ENCODE peak calls at places on chromosomes 4 and X, in ten cellular contexts. A is left cardiac atrium, G is WTC11, E is RPMI7951, P is memory B cell, Q is stomach, B is AG04450, M is upper lobe of right lung, S is adipocyte, C is dorsolateral prefrontal cortex. V is an unnamed sample.

GRCh38 chr4:91826186-91826585 is 477.6 kb upstream of the GRID2 start:
- DNase-seq in E (peak; percentile 43), C (no peak), M (no peak), A (no peak), S (peak; percentile 50), B (no peak), P (no peak), Q (no peak), G (no peak), V (no peak)

GRCh38 chr4:151517896-151518295 is 108.9 kb downstream of the FHIP1A start:
- DNase-seq in E (no peak), A (no peak), C (no peak), G (no peak), M (no peak), B (no peak), P (no peak), Q (no peak), S (no peak), V (no peak)

GRCh38 chrX:116873678-116874077 is 410.9 kb upstream of the CT83 start:
- DNase-seq in G (no peak), Q (no peak), C (no peak), P (no peak), A (no peak), M (no peak), B (no peak), S (peak; percentile 47), E (no peak), V (no peak)

GRCh38 chrX:5617666-5618065 is 611.0 kb downstream of the NLGN4X start:
- DNase-seq in A (no peak), Q (no peak), E (no peak), C (no peak), M (no peak), P (no peak), S (no peak), B (no peak), G (no peak), V (no peak)

GRCh38 chr4:2243682-2244380 is 1.9 kb upstream of the HAUS3 start:
- DNase-seq in C (no peak), M (peak; percentile 69), G (peak; percentile 29), P (no peak), Q (peak; percentile 31), E (peak; percentile 43), A (peak; percentile 59), S (peak; percentile 36), B (no peak), V (peak; percentile 80)

GRCh38 chr4:8061573-8061972 is 97.0 kb downstream of the ABLIM2 start:
- DNase-seq in P (no peak), B (no peak), S (no peak), M (no peak), E (no peak), Q (no peak), A (no peak), G (no peak), C (no peak), V (no peak)

GRCh38 chr4:1686440-1687036 is 2.4 kb upstream of the FAM53A start:
- DNase-seq in A (no peak), G (no peak), B (no peak), C (no peak), Q (no peak), E (no peak), S (no peak), M (peak; percentile 63), P (no peak), V (no peak)

GRCh38 chr4:13892739-13893105 is 265.2 kb upstream of the BOD1L1 start:
- DNase-seq in M (no peak), B (no peak), P (no peak), E (peak; percentile 73), C (no peak), S (no peak), A (no peak), Q (no peak), G (no peak), V (no peak)

GRCh38 chr4:121277194-121278105 is 103.4 kb downstream of the QRFPR start:
- DNase-seq in E (peak; percentile 11), A (no peak), M (no peak), B (no peak), S (no peak), C (no peak), Q (no peak), G (peak; percentile 32), P (no peak), V (peak; percentile 24)

GRCh38 chrX:45614853-45615252 is 414.2 kb upstream of the DIPK2B start:
- DNase-seq in C (no peak), S (no peak), B (no peak), G (no peak), Q (no peak), P (no peak), M (no peak), A (no peak), E (no peak), V (no peak)

GRCh38 chrX:152641996-152642395 is 4.3 kb downstream of the GABRQ start:
- DNase-seq in E (no peak), C (no peak), P (no peak), S (peak; percentile 2), A (no peak), M (no peak), Q (no peak), G (peak; percentile 21), B (no peak), V (no peak)

GRCh38 chr4:1711055-1711905 is 839 bp downstream of the SLBP start:
- DNase-seq in S (peak; percentile 74), G (peak; percentile 43), E (peak; percentile 39), P (peak; percentile 46), C (peak; percentile 53), Q (peak; percentile 52), M (peak; percentile 76), B (no peak), A (peak; percentile 63), V (no peak)

GRCh38 chr4:89363786-89364185 is 56.2 kb upstream of the GPRIN3 start:
- DNase-seq in A (no peak), C (no peak), G (no peak), M (no peak), E (no peak), B (no peak), Q (no peak), S (no peak), P (no peak), V (no peak)

GRCh38 chr4:77021614-77022089 is 54.1 kb downstream of the CCNI start:
- DNase-seq in S (peak; percentile 91), G (no peak), P (no peak), C (no peak), M (no peak), E (no peak), Q (peak; percentile 34), B (peak; percentile 53), A (no peak), V (peak; percentile 59)

GRCh38 chr4:175071123-175071522 is 153.0 kb downstream of the ADAM29 start:
- DNase-seq in A (no peak), B (no peak), G (no peak), E (no peak), M (no peak), C (no peak), P (no peak), Q (no peak), S (peak; percentile 51), V (no peak)

GRCh38 chr4:72365016-72365415 is 204.0 kb downstream of the ADAMTS3 start:
- DNase-seq in M (no peak), C (no peak), A (no peak), Q (no peak), G (no peak), P (no peak), E (no peak), S (no peak), B (no peak), V (no peak)

GRCh38 chrX:47169273-47169672 is 24.3 kb downstream of the RBM10 start:
- DNase-seq in A (peak; percentile 16), E (no peak), C (no peak), P (no peak), G (no peak), Q (peak; percentile 13), B (no peak), M (peak; percentile 10), S (no peak), V (no peak)

GRCh38 chr4:57504139-57504538 is 394.0 kb upstream of the IGFBP7 start:
- DNase-seq in G (no peak), P (no peak), B (no peak), S (no peak), E (no peak), C (no peak), Q (no peak), M (no peak), A (no peak), V (no peak)

GRCh38 chr4:7654550-7655266 is 220.0 kb upstream of the PSAPL1 start:
- DNase-seq in A (no peak), C (no peak), M (no peak), P (no peak), B (no peak), Q (no peak), S (no peak), G (no peak), E (no peak), V (no peak)

GRCh38 chr4:144709793-144710525 is 64.0 kb downstream of the HHIP start:
- DNase-seq in B (no peak), S (no peak), A (no peak), C (peak; percentile 14), Q (no peak), P (no peak), E (peak; percentile 79), M (no peak), G (no peak), V (no peak)

GRCh38 chr4:100168521-100168920 is 21.7 kb downstream of the DDIT4L start:
- DNase-seq in G (no peak), A (no peak), P (no peak), C (no peak), B (no peak), M (no peak), S (peak; percentile 68), E (no peak), Q (no peak), V (no peak)

GRCh38 chrX:3779546-3779945 is 66.1 kb upstream of the PRKX start:
- DNase-seq in B (no peak), A (no peak), M (no peak), Q (no peak), G (no peak), P (no peak), E (no peak), S (no peak), C (no peak), V (no peak)

GRCh38 chr4:21790437-21791029 is 158.0 kb downstream of the KCNIP4 start:
- DNase-seq in E (peak; percentile 23), B (no peak), Q (no peak), C (no peak), M (no peak), P (no peak), G (no peak), S (peak; percentile 80), A (no peak), V (peak; percentile 23)

GRCh38 chr4:173343832-173344397 is 9.8 kb upstream of the HMGB2 start:
- DNase-seq in E (no peak), P (no peak), A (no peak), M (no peak), Q (no peak), S (no peak), C (no peak), G (no peak), B (no peak), V (no peak)

GRCh38 chr4:958314-958665 is 15.1 kb downstream of the DGKQ start:
- DNase-seq in E (no peak), B (no peak), M (peak; percentile 58), Q (no peak), S (no peak), G (no peak), P (no peak), A (no peak), C (no peak), V (no peak)

GRCh38 chr4:27407616-27408015 is 547.0 kb downstream of the STIM2 start:
- DNase-seq in M (no peak), B (no peak), C (no peak), P (no peak), G (no peak), A (no peak), E (no peak), Q (no peak), S (no peak), V (no peak)

GRCh38 chr4:173171098-173171497 is 2.5 kb downstream of the GALNT7 start:
- DNase-seq in S (peak; percentile 58), C (no peak), G (no peak), M (no peak), A (no peak), E (peak; percentile 40), P (no peak), B (no peak), Q (no peak), V (peak; percentile 41)